ENCODE peak calls at places on chromosomes 2 and 18, in seven cellular contexts. L, M, R, T, H, O and F are unnamed samples.

GRCh38 chr2:172307800-172308199 is 119.6 kb upstream of the ITGA6 start:
- DNase-seq in R (no peak), T (peak; percentile 41), L (peak; percentile 74), H (no peak), O (no peak), M (peak; percentile 45), F (peak; percentile 33)

GRCh38 chr2:74548919-74549684 is 4.6 kb downstream of the LOXL3 start:
- DNase-seq in R (no peak), L (peak; percentile 62), H (peak; percentile 49), M (peak; percentile 65), T (peak; percentile 72), O (peak; percentile 41), F (peak; percentile 72)

GRCh38 chr2:26562811-26563645 is 78.1 kb downstream of the CIB4 start:
- DNase-seq in H (no peak), O (peak; percentile 22), R (no peak), T (peak; percentile 68), M (no peak), L (peak; percentile 74), F (no peak)

GRCh38 chr18:68542818-68543217 is 172.1 kb downstream of the TMX3 start:
- DNase-seq in T (no peak), M (no peak), R (no peak), H (no peak), L (no peak), O (no peak), F (no peak)

GRCh38 chr2:233486778-233487552 is 79.6 kb downstream of the USP40 start:
- DNase-seq in O (no peak), H (no peak), R (peak; percentile 63), L (peak; percentile 62), M (no peak), T (no peak), F (no peak)

GRCh38 chr2:70805987-70806386 is 14.4 kb downstream of the CLEC4F start:
- DNase-seq in T (no peak), O (no peak), L (no peak), R (no peak), M (no peak), H (no peak), F (no peak)

GRCh38 chr2:26542194-26542455 is 64.2 kb upstream of the OTOF start:
- DNase-seq in R (no peak), O (no peak), T (peak; percentile 74), M (no peak), L (no peak), H (no peak), F (no peak)

GRCh38 chr2:45278345-45279078 is 269.3 kb upstream of the SIX2 start:
- DNase-seq in M (no peak), O (no peak), R (no peak), H (no peak), L (peak; percentile 25), T (peak; percentile 42), F (no peak)

GRCh38 chr2:204072443-204073324 is 136.1 kb downstream of the ICOS start:
- DNase-seq in R (no peak), O (no peak), T (peak; percentile 29), L (peak; percentile 18), M (no peak), H (peak; percentile 31), F (no peak)

GRCh38 chr2:200695178-200695930 is 109.5 kb downstream of the AOX1 start:
- DNase-seq in R (no peak), O (no peak), L (peak; percentile 13), M (peak; percentile 48), T (no peak), H (no peak), F (peak; percentile 32)

GRCh38 chr18:22559414-22560282 is 141.9 kb upstream of the CTAGE1 start:
- DNase-seq in O (no peak), R (no peak), T (peak; percentile 63), H (peak; percentile 48), M (peak; percentile 80), L (peak; percentile 85), F (peak; percentile 79)

GRCh38 chr2:16546128-16546754 is 119.4 kb downstream of the CYRIA start:
- DNase-seq in M (no peak), T (peak; percentile 24), L (peak; percentile 42), H (peak; percentile 81), O (no peak), R (no peak), F (no peak)

GRCh38 chr18:13494879-13495465 is 231.4 kb downstream of the FAM210A start:
- DNase-seq in M (no peak), T (no peak), L (no peak), O (no peak), H (no peak), R (no peak), F (no peak)

GRCh38 chr2:11152591-11152990 is 2.7 kb upstream of the SLC66A3 start:
- DNase-seq in R (no peak), H (no peak), O (no peak), L (no peak), M (no peak), T (no peak), F (no peak)

GRCh38 chr2:69975853-69976462 is 14.5 kb upstream of the ASPRV1 start:
- DNase-seq in O (no peak), H (no peak), T (no peak), M (no peak), R (no peak), L (no peak), F (no peak)

GRCh38 chr2:172736419-172737174 is 952 bp downstream of the RAPGEF4 start:
- DNase-seq in R (no peak), H (no peak), M (no peak), O (no peak), L (no peak), T (peak; percentile 13), F (no peak)

GRCh38 chr2:28505361-28505760 is 9.5 kb downstream of the PLB1 start:
- DNase-seq in O (no peak), R (no peak), T (no peak), H (no peak), L (no peak), M (no peak), F (no peak)

GRCh38 chr2:53640466-53640865 is 127.1 kb upstream of the CHAC2 start:
- DNase-seq in T (no peak), O (no peak), L (no peak), H (no peak), R (no peak), M (no peak), F (no peak)
- H3K9me3 ChIP-seq in T (no peaks in the 10 kb centered on the region), O (no peaks in the 10 kb centered on the region), L (peaks cover 2% of the 10 kb centered on the region), H (no peaks in the 10 kb centered on the region), R (no peaks in the 10 kb centered on the region), M (no peaks in the 10 kb centered on the region), F (no peaks in the 10 kb centered on the region)

GRCh38 chr2:8571792-8572499 is 109.9 kb upstream of the ID2 start:
- DNase-seq in L (no peak), T (no peak), R (no peak), H (no peak), M (no peak), O (no peak), F (no peak)

GRCh38 chr2:8572712-8573233 is 109.1 kb upstream of the ID2 start:
- DNase-seq in L (no peak), O (no peak), T (no peak), R (no peak), M (no peak), H (no peak), F (no peak)

GRCh38 chr2:8569332-8569930 is 112.4 kb upstream of the ID2 start:
- DNase-seq in H (no peak), T (no peak), O (no peak), R (no peak), M (no peak), L (no peak), F (no peak)

GRCh38 chr2:8570637-8571036 is 111.2 kb upstream of the ID2 start:
- DNase-seq in M (no peak), R (no peak), L (no peak), H (no peak), O (no peak), T (no peak), F (no peak)

GRCh38 chr2:8571286-8571791 is 110.5 kb upstream of the ID2 start:
- DNase-seq in M (no peak), L (no peak), O (no peak), R (no peak), T (no peak), H (no peak), F (no peak)
- H3K4me3 ChIP-seq in M (no peak overlapping the region), L (no peak overlapping the region), O (no peak overlapping the region), R (no peak overlapping the region), T (no peak overlapping the region), H (no peak overlapping the region), F (no peak overlapping the region)

GRCh38 chr2:216791303-216791702 is 68.6 kb downstream of the TNP1 start:
- DNase-seq in M (no peak), R (no peak), O (no peak), T (no peak), H (no peak), L (no peak), F (no peak)

GRCh38 chr2:216792222-216793001 is 67.5 kb downstream of the TNP1 start:
- DNase-seq in O (no peak), L (peak; percentile 40), H (no peak), M (peak; percentile 90), T (peak; percentile 26), R (no peak), F (no peak)

GRCh38 chr2:216796096-216796840 is 63.6 kb downstream of the TNP1 start:
- DNase-seq in M (no peak), T (no peak), O (no peak), L (no peak), R (no peak), H (no peak), F (no peak)

GRCh38 chr2:216789088-216789487 is 70.8 kb downstream of the TNP1 start:
- DNase-seq in R (no peak), M (no peak), H (no peak), L (no peak), O (no peak), T (no peak), F (no peak)

DNA sequence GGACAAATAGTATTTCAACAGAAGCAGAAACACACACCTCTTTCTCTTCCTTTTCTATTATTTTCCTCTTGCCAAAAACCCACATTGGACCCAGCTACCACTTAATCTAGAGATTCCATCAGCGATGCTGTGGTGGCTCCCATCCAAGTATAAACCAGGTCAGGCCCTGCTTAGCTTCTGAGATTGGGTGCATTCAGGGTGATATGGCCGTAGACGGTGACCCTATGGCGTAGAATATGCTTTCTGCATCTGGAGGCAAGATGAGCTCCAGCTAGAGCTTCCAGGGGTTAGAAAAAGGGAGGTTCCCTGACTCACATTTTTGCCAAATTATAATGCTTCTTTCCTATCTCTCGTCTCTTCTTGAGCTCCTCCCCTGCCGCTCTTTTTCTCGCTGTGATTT is 66.5 kb downstream of the TNP1 start:
- DNase-seq in H (no peak), L (no peak), T (no peak), O (no peak), R (no peak), M (no peak), F (no peak)
- H3K27ac ChIP-seq in H (no peak overlapping the region), L (no peak overlapping the region), T (no peak overlapping the region), O (peak overlapping the region; percentile 56), R (no peak overlapping the region), M (peak overlapping the region; percentile 86), F (no peak overlapping the region)

GRCh38 chr2:1049691-1050090 is 99.0 kb downstream of the SNTG2 start:
- DNase-seq in L (no peak), T (no peak), R (no peak), O (no peak), H (no peak), M (no peak), F (no peak)

GRCh38 chr2:1046067-1046466 is 95.4 kb downstream of the SNTG2 start:
- DNase-seq in M (no peak), T (no peak), H (no peak), L (no peak), R (no peak), O (no peak), F (no peak)

GRCh38 chr2:1045109-1045508 is 94.5 kb downstream of the SNTG2 start:
- DNase-seq in R (no peak), L (no peak), H (no peak), T (no peak), M (no peak), O (no peak), F (no peak)

GRCh38 chr2:1051075-1051474 is 100.4 kb downstream of the SNTG2 start:
- DNase-seq in O (no peak), M (no peak), H (no peak), L (peak; percentile 30), T (no peak), R (no peak), F (no peak)

GRCh38 chr2:1047485-1047884 is 96.8 kb downstream of the SNTG2 start:
- DNase-seq in H (no peak), T (no peak), L (peak; percentile 38), R (no peak), M (no peak), O (no peak), F (no peak)
- H3K9me3 ChIP-seq in H (no peaks in the 10 kb centered on the region), T (peaks cover 3% of the 10 kb centered on the region), L (no peaks in the 10 kb centered on the region), R (no peaks in the 10 kb centered on the region), M (peaks cover 6% of the 10 kb centered on the region), O (no peaks in the 10 kb centered on the region), F (peaks cover 46% of the 10 kb centered on the region)